ENCODE peak calls at places on chromosomes 7 and 10, in eight cellular contexts. T, K, D, Q, J, H, U and X are unnamed samples.

GRCh38 chr7:47337531-47337930 is 244.4 kb downstream of the TNS3 start:
- DNase-seq in T (no peak), K (no peak), D (peak), Q (no peak), J (no peak), H (no peak), U (peak), X (no peak)

GRCh38 chr7:74343281-74344127 is 54.3 kb downstream of the CLIP2 start:
- DNase-seq in T (no peak), K (no peak), D (no peak), Q (peak), J (no peak), H (no peak), U (peak), X (no peak)

GRCh38 chr7:1848013-1848640 is 178.1 kb downstream of the ELFN1 start:
- DNase-seq in T (no peak), K (no peak), D (no peak), Q (no peak), J (no peak), H (no peak), U (no peak), X (no peak)

GRCh38 chr10:8677642-8678041 is 623.2 kb downstream of the GATA3 start:
- DNase-seq in T (no peak), K (no peak), D (no peak), Q (no peak), J (no peak), H (no peak), U (no peak), X (no peak)

GRCh38 chr7:101870361-101871062 is 53.1 kb downstream of the CUX1 start:
- DNase-seq in T (no peak), K (peak), D (peak), Q (peak), J (no peak), H (no peak), U (peak), X (peak)

GRCh38 chr7:116809636-116810266 is 52.6 kb upstream of the CAPZA2 start:
- DNase-seq in T (peak), K (peak), D (no peak), Q (peak), J (no peak), H (no peak), U (peak), X (no peak)

GRCh38 chr10:84854439-84854838 is 526.0 kb downstream of the CCSER2 start:
- DNase-seq in T (no peak), K (no peak), D (no peak), Q (no peak), J (no peak), H (no peak), U (no peak), X (no peak)

GRCh38 chr10:1360011-1360580 is 303.9 kb downstream of the WDR37 start:
- DNase-seq in T (no peak), K (no peak), D (no peak), Q (peak), J (no peak), H (no peak), U (no peak), X (no peak)

GRCh38 chr7:38630720-38631673 is at the start of gene AMPH:
- DNase-seq in T (no peak), K (no peak), D (no peak), Q (peak), J (no peak), H (no peak), U (peak), X (peak)

GRCh38 chr7:82624337-82624736 is 180.8 kb upstream of the CACNA2D1 start:
- DNase-seq in T (no peak), K (no peak), D (no peak), Q (no peak), J (no peak), H (no peak), U (no peak), X (no peak)

GRCh38 chr7:24722386-24723177 is 34.7 kb downstream of the GSDME start:
- DNase-seq in T (no peak), K (no peak), D (no peak), Q (no peak), J (peak), H (no peak), U (peak), X (no peak)

GRCh38 chr10:86673827-86674581 is 5.7 kb downstream of the LDB3 start:
- DNase-seq in T (no peak), K (no peak), D (no peak), Q (no peak), J (no peak), H (no peak), U (no peak), X (no peak)

GRCh38 chr10:3704565-3705360 is 80.2 kb downstream of the KLF6 start:
- DNase-seq in T (no peak), K (no peak), D (no peak), Q (no peak), J (no peak), H (no peak), U (no peak), X (no peak)

GRCh38 chr10:21079330-21079658 is 182.2 kb upstream of the NEBL start:
- DNase-seq in T (no peak), K (no peak), D (no peak), Q (no peak), J (no peak), H (no peak), U (no peak), X (no peak)

GRCh38 chr10:5527332-5528200 is 2.8 kb downstream of the CALML3 start:
- DNase-seq in T (no peak), K (peak), D (peak), Q (no peak), J (no peak), H (no peak), U (no peak), X (peak)

GRCh38 chr10:129808092-129808983 is 155.7 kb downstream of the EBF3 start:
- DNase-seq in T (no peak), K (no peak), D (no peak), Q (no peak), J (peak), H (no peak), U (no peak), X (no peak)

GRCh38 chr7:801940-802364 is 30.3 kb upstream of the SUN1 start:
- DNase-seq in T (peak), K (no peak), D (peak), Q (no peak), J (no peak), H (peak), U (no peak), X (peak)

GRCh38 chr7:112449353-112449752 is 907 bp upstream of the IFRD1 start:
- DNase-seq in T (no peak), K (peak), D (peak), Q (peak), J (no peak), H (no peak), U (peak), X (peak)

GRCh38 chr10:114925675-114926204 is 12.3 kb upstream of the TRUB1 start:
- DNase-seq in T (no peak), K (no peak), D (no peak), Q (no peak), J (no peak), H (no peak), U (no peak), X (no peak)

GRCh38 chr10:22723343-22723779 is 9.0 kb upstream of the PIP4K2A start:
- DNase-seq in T (no peak), K (no peak), D (no peak), Q (no peak), J (no peak), H (no peak), U (no peak), X (peak)

GRCh38 chr10:108452483-108453060 is 1288.1 kb upstream of the SORCS1 start:
- DNase-seq in T (no peak), K (no peak), D (no peak), Q (no peak), J (peak), H (no peak), U (no peak), X (no peak)

GRCh38 chr7:5452470-5452899 is 28.9 kb upstream of the TNRC18 start:
- DNase-seq in T (no peak), K (no peak), D (peak), Q (peak), J (no peak), H (no peak), U (no peak), X (no peak)

GRCh38 chr10:7818295-7819125 is at the start of gene TAF3:
- DNase-seq in T (peak), K (peak), D (peak), Q (peak), J (peak), H (peak), U (peak), X (peak)

GRCh38 chr10:63264852-63265617 is 131.9 kb downstream of the NRBF2 start:
- DNase-seq in T (peak), K (peak), D (no peak), Q (peak), J (no peak), H (peak), U (peak), X (peak)

GRCh38 chr7:84714765-84715164 is 472.1 kb downstream of the SEMA3D start:
- DNase-seq in T (no peak), K (no peak), D (no peak), Q (no peak), J (no peak), H (no peak), U (no peak), X (no peak)

GRCh38 chr7:69537691-69538090 is 60.6 kb upstream of the AUTS2 start:
- DNase-seq in T (no peak), K (no peak), D (no peak), Q (no peak), J (no peak), H (no peak), U (no peak), X (no peak)

GRCh38 chr10:62023289-62023688 is 121.8 kb downstream of the ARID5B start:
- DNase-seq in T (no peak), K (no peak), D (no peak), Q (no peak), J (no peak), H (no peak), U (no peak), X (no peak)

GRCh38 chr10:62024026-62024701 is 122.7 kb downstream of the ARID5B start:
- DNase-seq in T (no peak), K (no peak), D (no peak), Q (no peak), J (no peak), H (no peak), U (no peak), X (no peak)

GRCh38 chr10:62021116-62021515 is 119.6 kb downstream of the ARID5B start:
- DNase-seq in T (no peak), K (no peak), D (no peak), Q (no peak), J (no peak), H (no peak), U (no peak), X (no peak)

GRCh38 chr10:62021978-62022802 is 120.7 kb downstream of the ARID5B start:
- DNase-seq in T (no peak), K (no peak), D (no peak), Q (no peak), J (no peak), H (no peak), U (no peak), X (no peak)

GRCh38 chr10:62022830-62023229 is 121.3 kb downstream of the ARID5B start:
- DNase-seq in T (no peak), K (no peak), D (no peak), Q (no peak), J (no peak), H (no peak), U (no peak), X (no peak)
- H3K27ac ChIP-seq in T (no peak), K (peak), D (no peak), Q (no peak), J (no peak), H (no peak), U (no peak), X (peak)

GRCh38 chr10:29481906-29482440 is 152.8 kb downstream of the SVIL start:
- DNase-seq in T (no peak), K (peak), D (no peak), Q (no peak), J (no peak), H (peak), U (no peak), X (no peak)

GRCh38 chr10:29479081-29479917 is 155.5 kb downstream of the SVIL start:
- DNase-seq in T (no peak), K (no peak), D (no peak), Q (no peak), J (no peak), H (no peak), U (no peak), X (no peak)

GRCh38 chr10:29486466-29486865 is 148.3 kb downstream of the SVIL start:
- DNase-seq in T (no peak), K (no peak), D (no peak), Q (no peak), J (no peak), H (no peak), U (no peak), X (no peak)

GRCh38 chr10:29480281-29480954 is 154.4 kb downstream of the SVIL start:
- DNase-seq in T (no peak), K (no peak), D (no peak), Q (no peak), J (no peak), H (no peak), U (no peak), X (no peak)

DNA sequence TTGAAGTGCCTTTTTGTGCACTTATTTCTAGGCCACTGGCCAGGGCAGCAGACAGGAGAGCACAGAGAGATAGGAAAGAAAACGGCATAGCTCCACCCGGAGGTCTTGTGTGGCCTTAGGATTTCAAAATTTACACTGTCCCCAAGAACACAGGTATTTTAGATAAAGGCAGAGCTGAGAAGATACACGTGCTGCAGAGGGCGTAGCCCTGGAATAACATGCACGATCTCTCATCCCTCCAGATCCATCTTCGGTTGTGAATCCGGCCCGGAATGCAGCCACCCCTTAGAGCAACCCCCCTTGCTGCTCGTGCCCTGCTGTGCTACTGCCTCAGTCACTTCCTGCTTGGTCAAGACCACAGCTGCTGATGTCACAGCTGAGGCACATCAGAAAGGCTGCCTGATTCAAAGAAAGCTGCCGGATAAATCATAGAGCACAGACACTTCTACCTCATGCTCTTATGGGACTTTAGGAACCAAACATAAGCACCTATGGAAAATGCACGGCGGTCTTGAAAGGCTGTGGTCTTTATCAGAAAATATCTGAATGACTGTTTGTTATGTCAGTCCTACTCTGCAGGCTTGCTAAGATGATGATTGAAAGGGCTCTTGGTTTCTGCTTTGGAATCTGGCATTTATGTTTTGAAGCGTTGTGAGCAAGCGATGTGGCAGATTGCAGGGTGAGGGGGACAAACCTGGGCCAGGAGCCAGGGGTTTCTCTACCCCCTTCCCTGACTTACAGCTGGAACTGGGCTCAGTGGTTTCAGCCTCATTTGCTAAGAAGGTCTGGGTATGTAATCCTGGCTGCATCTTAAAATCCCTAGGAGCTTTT is 152.0 kb downstream of the SVIL start:
- DNase-seq in T (no peak), K (peak), D (no peak), Q (no peak), J (no peak), H (no peak), U (no peak), X (no peak)
- TF ChIP-seq CTCF in T (no peak), K (peak), D (no peak), Q (no peak), J (no peak), H (no peak), U (no peak), X (no peak)

DNA sequence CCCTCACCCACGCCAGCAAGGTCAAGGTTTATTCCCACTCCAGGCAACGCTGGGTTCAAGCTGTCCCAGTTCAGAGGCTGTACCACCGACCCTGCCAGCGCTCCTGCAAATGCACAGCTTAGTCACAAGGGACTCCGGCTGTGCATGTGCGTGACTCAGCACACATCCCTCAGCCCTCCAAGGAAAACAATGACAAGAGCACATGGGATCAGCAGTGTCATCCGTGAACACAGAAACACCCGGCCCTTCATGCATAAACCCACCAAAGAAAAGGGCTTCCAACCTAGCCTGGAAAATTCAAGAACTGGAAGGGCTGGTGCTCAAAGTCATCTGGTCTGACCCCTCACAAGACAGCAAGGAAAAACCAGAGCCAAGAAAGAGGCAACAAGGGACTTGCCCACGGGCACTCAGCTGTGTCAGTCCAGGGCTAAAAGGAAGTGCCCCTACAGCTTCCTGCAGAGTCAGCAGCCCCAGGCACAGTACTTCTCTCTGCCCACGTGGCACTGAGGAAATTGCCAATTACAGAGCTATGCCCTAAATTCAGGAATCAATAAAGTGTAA is 106.1 kb downstream of the KCNMA1 start:
- DNase-seq in T (peak), K (no peak), D (no peak), Q (no peak), J (no peak), H (no peak), U (peak), X (no peak)
- TF ChIP-seq EP300 in T (no peak), K (no peak), D (no peak), Q (no peak), J (no peak), H (no peak), U (no peak), X (no peak)

GRCh38 chr10:49173201-49173772 is 14.9 kb downstream of the TMEM273 start:
- DNase-seq in T (no peak), K (no peak), D (no peak), Q (peak), J (peak), H (no peak), U (no peak), X (no peak)

GRCh38 chr10:49173848-49174247 is 14.3 kb downstream of the TMEM273 start:
- DNase-seq in T (no peak), K (no peak), D (no peak), Q (no peak), J (peak), H (no peak), U (no peak), X (no peak)

GRCh38 chr10:49170632-49171325 is 17.4 kb downstream of the TMEM273 start:
- DNase-seq in T (no peak), K (no peak), D (no peak), Q (no peak), J (peak), H (no peak), U (no peak), X (no peak)

GRCh38 chr10:49171326-49172140 is 16.7 kb downstream of the TMEM273 start:
- DNase-seq in T (no peak), K (no peak), D (no peak), Q (no peak), J (peak), H (no peak), U (no peak), X (no peak)

DNA sequence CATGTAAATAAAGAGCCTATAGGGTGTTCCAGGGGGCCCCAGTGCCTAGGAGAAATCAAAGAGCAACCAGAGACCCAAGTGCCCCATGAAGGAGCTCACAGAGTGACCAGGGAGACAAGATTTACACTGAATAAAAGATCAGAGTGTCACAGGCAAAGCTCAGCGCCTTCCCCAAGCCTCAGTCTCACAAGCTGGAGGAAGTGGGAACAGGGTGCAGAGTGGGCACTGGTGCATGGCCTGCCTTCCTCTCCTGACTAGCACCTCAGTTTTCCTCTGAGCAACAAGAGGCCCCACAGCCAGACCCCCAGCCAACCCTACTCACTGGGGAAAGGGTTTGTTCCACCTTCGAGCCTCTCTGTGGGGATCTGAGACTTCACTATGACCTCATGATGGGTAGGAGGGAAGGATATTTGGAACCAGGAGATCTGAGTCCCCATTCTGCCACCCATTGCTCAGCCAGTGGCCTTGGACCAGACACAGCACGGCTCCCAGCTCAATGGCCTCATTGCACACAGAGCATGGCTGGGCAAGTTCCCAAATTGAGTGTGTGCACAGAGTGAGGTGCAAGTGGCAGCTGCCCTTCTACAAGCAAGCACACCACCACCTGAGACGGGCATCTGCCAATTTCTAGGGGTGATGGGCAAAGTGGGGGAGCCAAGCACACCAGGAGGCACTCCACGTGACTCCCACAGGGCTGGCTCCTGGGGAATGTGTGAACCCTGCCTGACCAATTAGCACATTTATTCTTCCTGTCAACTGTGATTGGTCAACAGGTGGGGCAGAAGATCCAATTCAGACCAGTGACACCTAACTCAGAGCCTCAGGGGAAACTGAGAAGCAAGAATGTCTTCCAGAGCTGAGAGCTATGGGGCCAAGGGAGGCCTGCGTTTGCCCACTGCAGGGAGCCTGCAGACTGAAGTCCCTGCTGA is 15.7 kb downstream of the TMEM273 start:
- DNase-seq in T (no peak), K (no peak), D (no peak), Q (no peak), J (no peak), H (no peak), U (no peak), X (no peak)
- H3K27ac ChIP-seq in T (no peak), K (no peak), D (no peak), Q (peak), J (no peak), H (no peak), U (no peak), X (no peak)

GRCh38 chr7:42164946-42165345 is 72.1 kb downstream of the GLI3 start:
- DNase-seq in T (no peak), K (no peak), D (no peak), Q (no peak), J (no peak), H (no peak), U (no peak), X (no peak)
- TF ChIP-seq CTCF in T (no peak), K (no peak), D (no peak), Q (no peak), J (no peak), H (no peak), U (no peak), X (no peak)

GRCh38 chr10:69061305-69062161 is 26.4 kb upstream of the SRGN start:
- DNase-seq in T (peak), K (peak), D (peak), Q (peak), J (no peak), H (peak), U (peak), X (peak)
- TF ChIP-seq EP300 in T (peak), K (no peak), D (peak), Q (peak), J (peak), H (peak), U (peak), X (peak)

DNA sequence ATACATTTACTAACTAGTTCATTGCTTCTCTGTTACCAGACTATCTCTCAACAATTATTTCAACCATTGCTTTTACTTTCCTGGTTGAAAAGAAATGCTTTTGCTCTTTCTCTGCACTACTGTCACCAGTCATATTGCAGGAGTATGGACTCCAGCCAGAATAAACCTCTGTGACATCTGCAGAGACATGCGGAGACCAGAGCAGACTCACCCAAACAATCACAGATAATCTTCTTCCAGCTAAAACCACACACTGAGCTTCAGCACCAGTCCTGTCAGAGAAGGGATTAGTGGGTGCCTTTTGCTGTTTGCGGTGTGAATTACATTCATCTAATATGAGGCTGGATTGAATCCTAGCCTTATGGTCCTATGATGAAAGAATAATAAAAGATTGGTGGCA is 258.6 kb downstream of the CNTNAP2 start:
- DNase-seq in T (no peak), K (no peak), D (no peak), Q (no peak), J (no peak), H (no peak), U (no peak), X (no peak)
- H3K27ac ChIP-seq in T (no peak), K (no peak), D (no peak), Q (no peak), J (no peak), H (no peak), U (no peak), X (no peak)